ENCODE peak calls at places on chromosomes 2 and 18, in eight cellular contexts. H, B, Y, W, Z, J, S and F are unnamed samples.

GRCh38 chr2:239321596-239322413 is 79.0 kb downstream of the HDAC4 start:
- DNase-seq in H (no peak), B (no peak), Y (no peak), W (no peak), Z (no peak), J (no peak), S (peak), F (no peak)

GRCh38 chr2:152284398-152284797 is 50.6 kb upstream of the FMNL2 start:
- DNase-seq in H (no peak), B (no peak), Y (no peak), W (no peak), Z (no peak), J (no peak), S (no peak), F (no peak)

GRCh38 chr2:108491848-108492247 is 42.4 kb upstream of the LIMS1 start:
- DNase-seq in H (no peak), B (no peak), Y (no peak), W (no peak), Z (no peak), J (no peak), S (no peak), F (no peak)

GRCh38 chr2:58594175-58594574 is 353.1 kb upstream of the FANCL start:
- DNase-seq in H (no peak), B (peak), Y (peak), W (no peak), Z (no peak), J (no peak), S (no peak), F (no peak)

GRCh38 chr18:59764281-59764680 is 67.1 kb upstream of the CCBE1 start:
- DNase-seq in H (no peak), B (no peak), Y (no peak), W (no peak), Z (no peak), J (no peak), S (no peak), F (no peak)

GRCh38 chr2:215483431-215483830 is 47.6 kb upstream of the FN1 start:
- DNase-seq in H (no peak), B (no peak), Y (no peak), W (no peak), Z (no peak), J (no peak), S (no peak), F (no peak)

GRCh38 chr2:127413782-127414743 is 4.2 kb upstream of the PROC start:
- DNase-seq in H (no peak), B (no peak), Y (peak), W (no peak), Z (peak), J (peak), S (no peak), F (no peak)

GRCh38 chr2:142989276-142990204 is 112.1 kb downstream of the KYNU start:
- DNase-seq in H (no peak), B (no peak), Y (peak), W (no peak), Z (no peak), J (peak), S (no peak), F (no peak)

GRCh38 chr2:127620867-127621266 is 25.1 kb upstream of the GPR17 start:
- DNase-seq in H (no peak), B (no peak), Y (no peak), W (peak), Z (no peak), J (no peak), S (no peak), F (no peak)

GRCh38 chr2:235808366-235808765 is 314.5 kb downstream of the AGAP1 start:
- DNase-seq in H (no peak), B (no peak), Y (no peak), W (no peak), Z (no peak), J (no peak), S (no peak), F (no peak)

GRCh38 chr2:149291881-149292280 is 38.5 kb upstream of the LYPD6 start:
- DNase-seq in H (no peak), B (no peak), Y (no peak), W (no peak), Z (no peak), J (no peak), S (no peak), F (no peak)

GRCh38 chr18:77103991-77104521 is 28.5 kb downstream of the MBP start:
- DNase-seq in H (no peak), B (no peak), Y (no peak), W (no peak), Z (no peak), J (no peak), S (no peak), F (no peak)

GRCh38 chr18:21099442-21099841 is 12.2 kb downstream of the ROCK1 start:
- DNase-seq in H (no peak), B (no peak), Y (no peak), W (no peak), Z (no peak), J (no peak), S (no peak), F (no peak)

GRCh38 chr2:79552653-79553052 is 39.8 kb downstream of the CTNNA2 start:
- DNase-seq in H (no peak), B (no peak), Y (no peak), W (no peak), Z (no peak), J (no peak), S (no peak), F (no peak)

GRCh38 chr2:202249864-202250263 is 11.5 kb upstream of the SUMO1 start:
- DNase-seq in H (no peak), B (no peak), Y (no peak), W (no peak), Z (no peak), J (no peak), S (no peak), F (no peak)

GRCh38 chr2:33104052-33104623 is 157.4 kb downstream of the LTBP1 start:
- DNase-seq in H (no peak), B (no peak), Y (peak), W (no peak), Z (no peak), J (peak), S (no peak), F (no peak)

GRCh38 chr18:456361-456821 is 44.1 kb downstream of the COLEC12 start:
- DNase-seq in H (peak), B (no peak), Y (no peak), W (peak), Z (no peak), J (peak), S (peak), F (peak)

GRCh38 chr2:76197842-76198448 is 487.2 kb upstream of the GCFC2 start:
- DNase-seq in H (no peak), B (peak), Y (peak), W (peak), Z (peak), J (peak), S (no peak), F (peak)

GRCh38 chr2:68779595-68779994 is 45.0 kb downstream of the ARHGAP25 start:
- DNase-seq in H (no peak), B (no peak), Y (no peak), W (no peak), Z (no peak), J (no peak), S (no peak), F (no peak)

GRCh38 chr2:173427887-173428683 is 73.4 kb downstream of the CDCA7 start:
- DNase-seq in H (peak), B (no peak), Y (no peak), W (no peak), Z (peak), J (peak), S (no peak), F (no peak)

GRCh38 chr2:217870528-217871011 is 132.2 kb downstream of the TNS1 start:
- DNase-seq in H (no peak), B (no peak), Y (no peak), W (no peak), Z (no peak), J (no peak), S (no peak), F (no peak)

GRCh38 chr18:75210274-75211001 is at the start of gene TSHZ1:
- DNase-seq in H (peak), B (peak), Y (peak), W (peak), Z (peak), J (peak), S (no peak), F (no peak)

GRCh38 chr18:25979358-25979727 is 111.1 kb downstream of the SS18 start:
- DNase-seq in H (no peak), B (no peak), Y (no peak), W (no peak), Z (no peak), J (no peak), S (no peak), F (no peak)

GRCh38 chr2:195319112-195319460 is 337.9 kb upstream of the SLC39A10 start:
- DNase-seq in H (no peak), B (peak), Y (peak), W (no peak), Z (no peak), J (peak), S (no peak), F (no peak)

GRCh38 chr2:220708366-220708765 is 863.7 kb downstream of the EPHA4 start:
- DNase-seq in H (no peak), B (no peak), Y (no peak), W (no peak), Z (no peak), J (peak), S (no peak), F (no peak)

GRCh38 chr2:17413031-17413430 is 105.2 kb downstream of the RAD51AP2 start:
- DNase-seq in H (no peak), B (no peak), Y (no peak), W (no peak), Z (no peak), J (peak), S (no peak), F (no peak)
- TF ChIP-seq POLR2A in H (no peak), B (no peak), Y (no peak), W (no peak), Z (no peak), J (no peak), S (no peak), F (no peak)

GRCh38 chr2:232543928-232544631 is 4.6 kb downstream of the CHRNG start:
- DNase-seq in H (peak), B (no peak), Y (no peak), W (peak), Z (no peak), J (no peak), S (peak), F (peak)

GRCh38 chr2:232541195-232541960 is 1.9 kb downstream of the CHRNG start:
- DNase-seq in H (peak), B (no peak), Y (no peak), W (peak), Z (peak), J (no peak), S (peak), F (peak)

GRCh38 chr2:232541961-232542714 is 2.6 kb downstream of the CHRNG start:
- DNase-seq in H (no peak), B (no peak), Y (no peak), W (peak), Z (no peak), J (no peak), S (peak), F (no peak)

GRCh38 chr2:232543491-232543890 is 4.0 kb downstream of the CHRNG start:
- DNase-seq in H (peak), B (no peak), Y (no peak), W (peak), Z (no peak), J (no peak), S (peak), F (no peak)

DNA sequence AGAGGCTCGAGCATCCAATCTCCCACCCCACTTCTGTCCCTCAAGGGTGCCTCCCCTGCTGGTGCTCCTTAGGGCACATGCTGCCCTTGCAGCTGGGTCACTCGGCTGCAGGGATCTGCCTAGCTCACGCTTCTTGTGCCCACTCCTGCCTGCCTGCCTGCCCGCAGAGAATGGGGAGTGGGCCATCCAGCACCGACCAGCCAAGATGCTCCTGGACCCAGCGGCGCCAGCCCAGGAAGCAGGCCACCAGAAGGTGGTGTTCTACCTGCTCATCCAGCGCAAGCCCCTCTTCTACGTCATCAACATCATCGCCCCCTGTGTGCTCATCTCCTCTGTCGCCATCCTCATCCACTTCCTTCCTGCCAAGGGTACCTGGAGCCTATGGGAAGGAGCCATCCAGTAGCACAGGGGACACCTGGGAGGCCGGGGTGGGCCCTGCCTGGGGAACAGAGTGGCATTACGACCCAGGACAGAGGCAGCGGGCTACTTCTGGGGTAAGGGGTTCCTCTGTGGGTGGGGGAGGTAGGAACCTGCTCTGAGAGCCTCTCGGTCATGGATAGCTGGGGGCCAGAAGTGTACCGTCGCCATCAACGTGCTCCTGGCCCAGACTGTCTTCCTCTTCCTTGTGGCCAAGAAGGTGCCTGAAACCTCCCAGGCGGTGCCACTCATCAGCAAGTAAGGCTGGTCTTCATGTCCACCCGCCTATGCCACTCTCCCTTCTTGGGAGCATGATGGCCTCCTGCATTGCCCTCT is 3.4 kb downstream of the CHRNG start:
- DNase-seq in H (peak), B (no peak), Y (no peak), W (peak), Z (no peak), J (no peak), S (peak), F (no peak)
- TF ChIP-seq POLR2A in H (no peak), B (no peak), Y (peak), W (no peak), Z (no peak), J (no peak), S (no peak), F (no peak)

GRCh38 chr2:222798528-222798927 is 62.3 kb upstream of the ACSL3 start:
- DNase-seq in H (no peak), B (no peak), Y (no peak), W (no peak), Z (no peak), J (no peak), S (no peak), F (no peak)
- TF ChIP-seq POLR2A in H (no peak), B (no peak), Y (no peak), W (no peak), Z (no peak), J (no peak), S (no peak), F (no peak)

GRCh38 chr2:27243391-27244130 is 19.3 kb downstream of the SLC30A3 start:
- DNase-seq in H (no peak), B (no peak), Y (no peak), W (no peak), Z (no peak), J (no peak), S (no peak), F (no peak)

GRCh38 chr2:27245116-27245515 is 17.7 kb downstream of the SLC30A3 start:
- DNase-seq in H (no peak), B (no peak), Y (no peak), W (no peak), Z (no peak), J (no peak), S (no peak), F (no peak)

GRCh38 chr2:27240406-27240805 is 22.4 kb downstream of the SLC30A3 start:
- DNase-seq in H (no peak), B (no peak), Y (no peak), W (no peak), Z (no peak), J (no peak), S (no peak), F (no peak)

GRCh38 chr2:27241761-27242613 is 20.9 kb downstream of the SLC30A3 start:
- DNase-seq in H (no peak), B (no peak), Y (no peak), W (no peak), Z (no peak), J (no peak), S (no peak), F (no peak)

GRCh38 chr2:27242614-27242951 is 20.3 kb downstream of the SLC30A3 start:
- DNase-seq in H (no peak), B (no peak), Y (no peak), W (no peak), Z (no peak), J (no peak), S (no peak), F (no peak)
- TF ChIP-seq POLR2A in H (no peak), B (no peak), Y (no peak), W (no peak), Z (no peak), J (no peak), S (no peak), F (no peak)

DNA sequence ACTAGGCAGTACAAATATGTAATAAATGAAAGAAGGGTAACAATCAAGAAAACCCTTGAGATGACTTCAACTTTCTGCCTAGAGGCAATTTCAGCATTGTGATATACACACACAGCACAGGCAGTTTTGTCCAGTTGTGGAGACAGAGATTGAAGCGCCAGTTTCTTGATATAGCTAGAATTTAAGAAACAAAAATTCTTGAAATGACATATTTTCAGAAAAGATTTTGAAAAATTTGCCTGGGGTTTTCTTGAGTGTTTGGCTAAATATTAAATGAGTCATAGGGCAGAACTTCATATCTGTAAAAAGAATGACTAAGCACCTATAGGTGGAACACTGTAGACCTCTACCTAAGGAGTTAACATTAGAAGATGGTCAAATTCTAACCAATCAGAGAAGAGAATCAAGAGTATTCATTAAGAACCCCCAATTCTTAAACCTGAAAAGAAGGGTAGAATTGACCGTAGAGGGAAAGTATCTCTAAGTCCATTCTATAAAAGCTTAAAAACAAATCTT is 1266.8 kb upstream of the TMEFF2 start:
- DNase-seq in H (no peak), B (no peak), Y (peak), W (no peak), Z (no peak), J (no peak), S (no peak), F (no peak)
- TF ChIP-seq POLR2A in H (no peak), B (no peak), Y (no peak), W (no peak), Z (no peak), J (no peak), S (no peak), F (no peak)